ENCODE peak calls at places on chromosomes 2 and 18, in seven cellular contexts. X, Q, Y, R, E, T and V are unnamed samples.

GRCh38 chr2:3289164-3289515 is 88.5 kb downstream of the EIPR1 start:
- DNase-seq in X (no peak), Q (no peak), Y (no peak), R (no peak), E (no peak), T (no peak), V (no peak)

GRCh38 chr2:165725421-165725820 is 68.6 kb downstream of the GALNT3 start:
- DNase-seq in X (no peak), Q (no peak), Y (no peak), R (no peak), E (peak; percentile 56), T (no peak), V (no peak)

GRCh38 chr2:120397362-120397811 is 51.5 kb downstream of the INHBB start:
- DNase-seq in X (no peak), Q (peak; percentile 65), Y (no peak), R (no peak), E (peak; percentile 77), T (no peak), V (no peak)

GRCh38 chr2:1495676-1496393 is 82.6 kb downstream of the TPO start:
- DNase-seq in X (no peak), Q (no peak), Y (no peak), R (no peak), E (no peak), T (peak; percentile 4), V (no peak)

GRCh38 chr2:212723226-212723625 is 184.6 kb upstream of the ERBB4 start:
- DNase-seq in X (no peak), Q (no peak), Y (no peak), R (no peak), E (peak; percentile 38), T (no peak), V (no peak)

GRCh38 chr2:121087117-121087516 is 197.9 kb downstream of the TFCP2L1 start:
- DNase-seq in X (no peak), Q (peak; percentile 61), Y (no peak), R (no peak), E (no peak), T (no peak), V (no peak)

GRCh38 chr2:218523651-218524050 is 44.5 kb downstream of the USP37 start:
- DNase-seq in X (no peak), Q (no peak), Y (no peak), R (no peak), E (no peak), T (no peak), V (no peak)

GRCh38 chr2:150610670-150611279 is 123.3 kb upstream of the RND3 start:
- DNase-seq in X (peak; percentile 38), Q (no peak), Y (peak; percentile 19), R (no peak), E (peak; percentile 72), T (peak; percentile 42), V (no peak)

GRCh38 chr2:55581435-55581834 is 36.0 kb downstream of the PPP4R3B start:
- DNase-seq in X (peak; percentile 38), Q (no peak), Y (no peak), R (no peak), E (no peak), T (no peak), V (no peak)

DNA sequence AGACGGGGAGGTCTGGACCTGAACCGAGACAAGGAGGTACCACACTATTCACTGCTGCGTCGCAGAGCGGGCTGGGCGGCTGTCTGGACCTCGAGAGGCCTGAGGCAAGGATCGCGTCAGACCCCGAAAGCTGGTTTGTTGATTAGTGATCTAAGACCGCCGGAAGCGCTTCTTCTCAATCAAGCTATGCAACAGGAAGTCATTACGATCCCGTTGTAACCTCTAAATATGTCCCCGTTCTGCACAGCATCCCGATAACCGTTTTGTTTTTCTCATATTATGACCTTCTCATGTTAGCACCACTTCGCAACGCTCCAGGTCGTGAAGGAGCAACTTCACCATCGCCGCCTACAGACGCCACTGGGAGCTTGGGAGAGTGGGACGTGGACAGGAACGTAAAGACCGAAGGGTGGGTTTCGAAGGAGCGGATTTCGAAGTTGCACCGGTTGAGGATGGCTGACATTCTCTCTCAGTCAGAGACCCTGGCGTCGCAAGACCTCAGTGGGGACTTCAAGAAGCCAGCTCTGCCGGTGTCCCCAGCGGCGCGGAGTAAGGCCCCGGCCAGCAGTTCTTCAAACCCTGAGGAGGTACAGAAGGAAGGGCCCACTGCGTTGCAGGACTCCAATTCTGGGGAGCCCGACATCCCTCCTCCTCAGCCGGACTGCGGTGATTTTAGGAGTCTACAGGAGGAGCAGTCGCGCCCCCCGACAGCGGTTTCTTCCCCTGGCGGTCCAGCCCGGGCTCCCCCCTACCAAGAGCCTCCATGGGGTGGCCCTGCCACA is at the start of the genes SLC4A1AP and SUPT7L:
- DNase-seq in X (peak; percentile 90), Q (peak; percentile 74), Y (peak; percentile 35), R (peak; percentile 78), E (peak; percentile 80), T (peak; percentile 66), V (peak; percentile 37)
- TF ChIP-seq CTCF in X (peak; percentile 5), Q (no peak), Y (no peak), R (no peak), E (peak; percentile 46), T (no peak), V (peak; percentile 24)

GRCh38 chr2:65800998-65801397 is 368.6 kb upstream of the SPRED2 start:
- DNase-seq in X (peak; percentile 36), Q (no peak), Y (no peak), R (no peak), E (no peak), T (peak; percentile 56), V (no peak)
- TF ChIP-seq CTCF in X (peak; percentile 53), Q (no peak), Y (no peak), R (no peak), E (peak; percentile 68), T (peak; percentile 33), V (peak; percentile 24)

GRCh38 chr18:75638597-75639467 is 211.3 kb upstream of the SMIM21 start:
- DNase-seq in X (peak; percentile 28), Q (peak; percentile 61), Y (no peak), R (peak; percentile 46), E (peak; percentile 74), T (no peak), V (no peak)

GRCh38 chr18:75643083-75643482 is 215.6 kb upstream of the SMIM21 start:
- DNase-seq in X (no peak), Q (no peak), Y (no peak), R (no peak), E (no peak), T (no peak), V (no peak)

GRCh38 chr18:75639468-75639831 is 211.9 kb upstream of the SMIM21 start:
- DNase-seq in X (no peak), Q (no peak), Y (no peak), R (no peak), E (no peak), T (no peak), V (no peak)

GRCh38 chr18:75635096-75635495 is 207.6 kb upstream of the SMIM21 start:
- DNase-seq in X (no peak), Q (no peak), Y (no peak), R (no peak), E (no peak), T (no peak), V (no peak)

DNA sequence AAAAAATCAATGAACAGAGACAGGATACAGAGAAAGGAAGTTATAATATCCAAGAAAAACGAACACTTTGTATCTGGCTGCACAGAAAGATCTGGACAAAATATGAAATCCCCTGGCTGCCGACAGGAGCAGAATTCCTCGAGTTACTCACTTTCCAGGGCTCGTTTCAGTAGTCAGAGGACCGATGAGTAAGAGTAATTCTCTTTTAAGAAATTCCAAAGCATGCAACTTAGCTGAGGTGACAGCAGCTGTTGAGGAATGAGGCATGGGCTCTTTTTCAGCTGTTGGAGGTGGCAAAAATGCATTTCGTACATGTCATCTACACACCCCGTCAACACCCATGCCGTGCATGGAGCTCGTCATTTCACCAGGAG is 210.7 kb upstream of the SMIM21 start:
- DNase-seq in X (no peak), Q (no peak), Y (no peak), R (no peak), E (peak; percentile 80), T (no peak), V (no peak)
- TF ChIP-seq CTCF in X (no peak), Q (no peak), Y (no peak), R (no peak), E (peak; percentile 43), T (no peak), V (no peak)

GRCh38 chr2:47346107-47346506 is 56.8 kb upstream of the MSH2 start:
- DNase-seq in X (no peak), Q (no peak), Y (no peak), R (no peak), E (no peak), T (no peak), V (no peak)

GRCh38 chr2:47345584-47345913 is 57.4 kb upstream of the MSH2 start:
- DNase-seq in X (no peak), Q (no peak), Y (no peak), R (no peak), E (no peak), T (no peak), V (no peak)

GRCh38 chr2:47346669-47347068 is 56.3 kb upstream of the MSH2 start:
- DNase-seq in X (no peak), Q (no peak), Y (no peak), R (no peak), E (no peak), T (no peak), V (no peak)

GRCh38 chr2:47339745-47340541 is 63.0 kb upstream of the MSH2 start:
- DNase-seq in X (peak; percentile 74), Q (peak; percentile 82), Y (no peak), R (no peak), E (peak; percentile 65), T (no peak), V (no peak)

GRCh38 chr2:47344890-47345583 is 57.9 kb upstream of the MSH2 start:
- DNase-seq in X (no peak), Q (peak; percentile 93), Y (peak; percentile 92), R (peak; percentile 52), E (peak; percentile 59), T (peak; percentile 95), V (no peak)
- TF ChIP-seq CTCF in X (no peak), Q (no peak), Y (peak; percentile 42), R (no peak), E (peak; percentile 21), T (no peak), V (no peak)

GRCh38 chr2:128280901-128281321 is 37.8 kb downstream of the HS6ST1 start:
- DNase-seq in X (no peak), Q (peak; percentile 88), Y (no peak), R (peak; percentile 58), E (no peak), T (peak; percentile 10), V (peak; percentile 20)
- TF ChIP-seq CTCF in X (no peak), Q (no peak), Y (no peak), R (no peak), E (no peak), T (no peak), V (no peak)

GRCh38 chr2:27489118-27489497 is 435 bp downstream of the IFT172 start:
- DNase-seq in X (peak; percentile 50), Q (no peak), Y (no peak), R (peak; percentile 30), E (no peak), T (no peak), V (no peak)
- TF ChIP-seq CTCF in X (no peak), Q (no peak), Y (no peak), R (no peak), E (peak; percentile 12), T (no peak), V (no peak)

GRCh38 chr2:149314687-149315086 is 15.7 kb upstream of the LYPD6 start:
- DNase-seq in X (no peak), Q (no peak), Y (no peak), R (no peak), E (no peak), T (peak; percentile 50), V (no peak)
- TF ChIP-seq CTCF in X (no peak), Q (no peak), Y (peak; percentile 16), R (no peak), E (no peak), T (no peak), V (no peak)